ENCODE peak calls at places on chromosomes 12 and 14, in nine cellular contexts. P is CD4-positive, alpha-beta T cell; Y is upper lobe of left lung; F is RWPE2; J is heart left ventricle; C is stimulated activated naive B cell treated with anti-CD40 and anti-IgM and Interleukin-4, amounts not matched to agents 10 μg/mL and 1 μg/mL and 100 μg/mL, for 72 hours; Z is psoas muscle; B is HCT116; L is foreskin keratinocyte. V is an unnamed sample.

GRCh38 chr12:52032431-52032796 is 18.8 kb upstream of the NR4A1 start:
- ATAC-seq in F (no peak), B (no peak), Z (peak; percentile 35), L (no peak), J (peak; percentile 50), P (peak; percentile 3), C (peak; percentile 26), Y (peak; percentile 46), V (peak; percentile 46)

GRCh38 chr12:122452701-122453285 is 30.3 kb upstream of the CLIP1 start:
- ATAC-seq in Z (no peak), L (no peak), F (no peak), Y (no peak), P (peak; percentile 22), C (no peak), J (no peak), B (no peak), V (no peak)

GRCh38 chr14:100031506-100032281 is 33.5 kb upstream of the EVL start:
- ATAC-seq in J (peak; percentile 4), P (no peak), C (no peak), Y (peak; percentile 92), Z (peak; percentile 51), F (peak; percentile 87), B (peak; percentile 84), L (peak; percentile 95), V (peak; percentile 94)

GRCh38 chr12:91565246-91565645 is 382.6 kb upstream of the DCN start:
- ATAC-seq in B (no peak), Z (no peak), C (no peak), L (no peak), P (no peak), F (no peak), J (no peak), Y (no peak), V (no peak)

GRCh38 chr12:20547788-20548575 is 147.2 kb upstream of the SLCO1C1 start:
- ATAC-seq in P (no peak), B (no peak), Z (no peak), L (no peak), F (no peak), C (no peak), J (no peak), Y (no peak), V (no peak)

GRCh38 chr12:46659032-46659703 is 166.6 kb downstream of the SLC38A4 start:
- ATAC-seq in Z (no peak), J (peak; percentile 41), C (no peak), F (no peak), L (no peak), Y (no peak), B (no peak), P (no peak), V (no peak)

GRCh38 chr12:70660620-70661219 is 23.5 kb upstream of the PTPRB start:
- ATAC-seq in Z (peak; percentile 34), Y (peak; percentile 67), L (peak; percentile 87), P (no peak), F (peak; percentile 68), C (no peak), J (peak; percentile 77), B (peak; percentile 73), V (peak; percentile 48)

GRCh38 chr12:2683283-2684025 is 111.3 kb upstream of the FKBP4 start:
- ATAC-seq in L (no peak), Y (no peak), B (peak; percentile 5), J (no peak), Z (no peak), C (no peak), F (no peak), P (no peak), V (no peak)

GRCh38 chr14:99968156-99968920 is 96.9 kb upstream of the EVL start:
- ATAC-seq in C (no peak), Y (peak; percentile 60), L (no peak), B (no peak), J (no peak), P (no peak), F (no peak), Z (no peak), V (no peak)

GRCh38 chr14:100081997-100082625 is 16.9 kb downstream of the EVL start:
- ATAC-seq in Z (no peak), B (no peak), C (peak; percentile 37), L (no peak), P (peak; percentile 10), F (no peak), J (no peak), Y (no peak), V (no peak)

GRCh38 chr14:24185015-24185414 is 3.6 kb downstream of the IPO4 start:
- ATAC-seq in Z (no peak), L (no peak), B (no peak), P (no peak), J (no peak), F (no peak), C (no peak), Y (no peak), V (no peak)

GRCh38 chr14:100554082-100554677 is 33.0 kb downstream of the BEGAIN start:
- ATAC-seq in B (peak; percentile 71), C (no peak), P (peak; percentile 44), L (peak; percentile 64), J (no peak), Y (peak; percentile 76), Z (no peak), F (peak; percentile 56), V (peak; percentile 61)

GRCh38 chr12:66965613-66966012 is 286.7 kb upstream of the GRIP1 start:
- ATAC-seq in P (peak; percentile 5), C (peak; percentile 27), F (no peak), L (no peak), Z (no peak), B (no peak), Y (no peak), J (no peak), V (no peak)

GRCh38 chr12:89950421-89950820 is 241.8 kb upstream of the ATP2B1 start:
- ATAC-seq in C (peak; percentile 83), J (no peak), P (no peak), Z (no peak), B (no peak), Y (no peak), L (no peak), F (no peak), V (no peak)

GRCh38 chr14:95290769-95291440 is 28.8 kb downstream of the CLMN start:
- ATAC-seq in B (no peak), Y (no peak), L (peak; percentile 70), Z (peak; percentile 97), J (peak; percentile 78), C (peak; percentile 74), P (no peak), F (peak; percentile 38), V (peak; percentile 79)

GRCh38 chr12:7937867-7938506 is 2.0 kb upstream of the SLC2A3 start:
- ATAC-seq in L (no peak), C (no peak), F (no peak), Z (no peak), J (no peak), B (peak; percentile 35), Y (no peak), P (no peak), V (no peak)

GRCh38 chr14:55711171-55711811 is 131.3 kb downstream of the KTN1 start:
- ATAC-seq in J (no peak), P (no peak), Z (no peak), F (no peak), L (no peak), Y (no peak), B (no peak), C (no peak), V (no peak)

GRCh38 chr12:113425960-113426453 is 3.8 kb downstream of the SDSL start:
- ATAC-seq in F (no peak), P (no peak), Z (no peak), B (no peak), L (no peak), C (no peak), Y (no peak), J (no peak), V (no peak)

GRCh38 chr12:642633-643477 is 20.4 kb downstream of the NINJ2 start:
- ATAC-seq in B (peak; percentile 81), F (peak; percentile 75), C (peak; percentile 78), P (peak; percentile 74), Y (peak; percentile 89), Z (peak; percentile 71), L (peak; percentile 63), J (peak; percentile 9), V (peak; percentile 84)

GRCh38 chr14:59321184-59321952 is 132.9 kb downstream of the DAAM1 start:
- ATAC-seq in P (no peak), C (no peak), J (peak; percentile 27), Y (peak; percentile 48), B (no peak), Z (peak; percentile 21), L (peak; percentile 87), F (peak; percentile 96), V (peak; percentile 28)

GRCh38 chr12:998020-998874 is 7.2 kb downstream of the ERC1 start:
- ATAC-seq in C (no peak), Z (peak; percentile 67), B (no peak), P (no peak), L (no peak), Y (peak; percentile 44), J (no peak), F (no peak), V (no peak)

GRCh38 chr14:67396381-67396965 is 15.5 kb downstream of the PLEK2 start:
- ATAC-seq in C (no peak), Y (no peak), B (no peak), L (no peak), P (no peak), J (no peak), F (no peak), Z (no peak), V (no peak)

GRCh38 chr12:100926669-100927248 is 132.2 kb downstream of the ANO4 start:
- ATAC-seq in F (peak; percentile 56), J (no peak), C (no peak), Z (no peak), L (peak; percentile 37), B (peak; percentile 94), P (no peak), Y (no peak), V (no peak)

GRCh38 chr12:54641554-54641953 is 6.6 kb downstream of the DCD start:
- ATAC-seq in F (no peak), Z (no peak), P (no peak), L (no peak), B (no peak), C (peak; percentile 87), Y (no peak), J (no peak), V (no peak)

GRCh38 chr14:69354383-69355154 is 43.5 kb downstream of the ERH start:
- ATAC-seq in J (no peak), Y (no peak), F (no peak), P (peak; percentile 71), Z (no peak), L (peak; percentile 69), C (peak; percentile 94), B (no peak), V (no peak)

GRCh38 chr12:132285991-132286681 is 43.3 kb downstream of the GALNT9 start:
- ATAC-seq in J (no peak), F (peak; percentile 52), Y (peak; percentile 54), C (no peak), Z (no peak), L (no peak), B (peak; percentile 57), P (no peak), V (peak; percentile 80)

GRCh38 chr14:68741839-68742470 is 50.9 kb downstream of the ZFP36L1 start:
- ATAC-seq in Y (peak; percentile 83), Z (no peak), F (no peak), C (peak; percentile 93), L (no peak), B (no peak), J (peak; percentile 40), P (peak; percentile 26), V (no peak)

GRCh38 chr12:120849765-120850164 is 54.4 kb downstream of the SPPL3 start:
- ATAC-seq in J (peak; percentile 31), P (no peak), Y (no peak), F (peak; percentile 97), Z (peak; percentile 72), C (no peak), B (no peak), L (peak; percentile 92), V (no peak)